ENCODE peak calls at places on chromosomes 1 and 21, in nine cellular contexts. J, B, R, S, C, N, O, Y and U are unnamed samples.

GRCh38 chr21:9837946-9838801 is 683.2 kb upstream of the TPTE start:
- DNase-seq in R (no peak), C (no peak), O (no peak), S (no peak), N (no peak), B (no peak), Y (no peak), J (no peak), U (peak)

GRCh38 chr1:64320899-64321624 is 117.6 kb downstream of the UBE2U start:
- DNase-seq in R (no peak), S (no peak), J (no peak), B (no peak), O (no peak), C (no peak), Y (no peak), N (no peak), U (no peak)

GRCh38 chr1:230517786-230518185 is 91.7 kb upstream of the PGBD5 start:
- DNase-seq in Y (no peak), J (no peak), O (no peak), R (no peak), C (no peak), S (peak), B (no peak), N (no peak), U (no peak)

GRCh38 chr1:234111458-234112142 is 207.1 kb downstream of the SLC35F3 start:
- DNase-seq in Y (peak), C (peak), S (peak), J (no peak), B (no peak), O (no peak), N (no peak), R (peak), U (no peak)

GRCh38 chr1:119222271-119222670 is 81.8 kb upstream of the WARS2 start:
- DNase-seq in S (no peak), Y (no peak), C (no peak), R (no peak), O (no peak), N (no peak), B (no peak), J (no peak), U (no peak)

GRCh38 chr1:227779021-227779441 is 36.4 kb upstream of the PRSS38 start:
- DNase-seq in S (no peak), R (no peak), B (no peak), J (no peak), C (no peak), N (no peak), Y (no peak), O (no peak), U (peak)

GRCh38 chr21:34999397-34999941 is 49.6 kb downstream of the RUNX1 start:
- DNase-seq in N (no peak), R (no peak), C (no peak), J (no peak), S (no peak), B (no peak), Y (no peak), O (no peak), U (no peak)

GRCh38 chr1:48654606-48655210 is 122.0 kb downstream of the BEND5 start:
- DNase-seq in O (no peak), Y (no peak), R (peak), S (no peak), B (no peak), J (no peak), N (no peak), C (no peak), U (no peak)

GRCh38 chr21:17352937-17353655 is 159.7 kb upstream of the CXADR start:
- DNase-seq in Y (no peak), B (no peak), O (no peak), N (no peak), C (peak), J (no peak), S (no peak), R (no peak), U (no peak)

GRCh38 chr1:21814241-21814918 is 2.3 kb downstream of the LDLRAD2 start:
- DNase-seq in S (no peak), O (peak), N (no peak), C (no peak), Y (no peak), J (no peak), B (peak), R (peak), U (no peak)

GRCh38 chr1:12620931-12621330 is 2.9 kb upstream of the DHRS3 start:
- DNase-seq in O (no peak), N (no peak), B (no peak), R (no peak), C (no peak), S (no peak), J (no peak), Y (no peak), U (no peak)

GRCh38 chr1:203136409-203137042 is 9.0 kb downstream of the ADORA1 start:
- DNase-seq in S (no peak), J (no peak), O (no peak), B (no peak), N (no peak), C (no peak), R (no peak), Y (no peak), U (no peak)

GRCh38 chr1:159869607-159870006 is 7.2 kb upstream of the VSIG8 start:
- DNase-seq in O (no peak), B (no peak), Y (no peak), J (no peak), R (no peak), N (no peak), C (no peak), S (no peak), U (no peak)

GRCh38 chr1:33692216-33693188 is 171.4 kb upstream of the HMGB4 start:
- DNase-seq in R (no peak), B (no peak), C (no peak), Y (no peak), O (no peak), S (no peak), N (no peak), J (no peak), U (no peak)

GRCh38 chr1:182288749-182289604 is 102.6 kb downstream of the GLUL start:
- DNase-seq in C (no peak), O (no peak), Y (no peak), J (no peak), N (no peak), R (no peak), B (no peak), S (no peak), U (no peak)
- H3K27ac ChIP-seq in C (no peak), O (no peak), Y (peak), J (no peak), N (peak), R (no peak), B (no peak), S (no peak), U (no peak)

DNA sequence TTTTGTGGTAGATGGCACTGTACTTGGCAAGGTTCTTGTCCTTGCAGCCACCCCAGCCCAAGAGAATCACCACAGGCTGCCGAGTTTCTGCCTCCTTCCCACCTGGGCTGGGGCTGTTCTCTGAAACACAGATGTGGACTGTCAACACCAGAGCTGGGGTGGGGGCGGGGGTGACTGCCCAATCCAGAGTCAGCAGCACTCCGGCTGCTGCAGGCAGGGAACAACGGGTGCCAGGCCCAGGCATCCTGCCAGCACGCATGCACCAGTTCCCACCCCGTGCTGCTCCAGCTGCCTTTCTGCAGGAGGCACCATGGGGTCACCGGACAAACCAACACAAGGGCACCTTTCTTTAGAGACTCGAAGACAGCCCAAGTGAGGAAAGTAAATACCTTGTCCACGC is 14.1 kb downstream of the TMEM53 start:
- DNase-seq in J (no peak), B (no peak), N (peak), C (no peak), O (no peak), Y (peak), S (no peak), R (no peak), U (no peak)
- H3K27ac ChIP-seq in J (no peak), B (no peak), N (peak), C (no peak), O (no peak), Y (peak), S (no peak), R (no peak), U (no peak)

DNA sequence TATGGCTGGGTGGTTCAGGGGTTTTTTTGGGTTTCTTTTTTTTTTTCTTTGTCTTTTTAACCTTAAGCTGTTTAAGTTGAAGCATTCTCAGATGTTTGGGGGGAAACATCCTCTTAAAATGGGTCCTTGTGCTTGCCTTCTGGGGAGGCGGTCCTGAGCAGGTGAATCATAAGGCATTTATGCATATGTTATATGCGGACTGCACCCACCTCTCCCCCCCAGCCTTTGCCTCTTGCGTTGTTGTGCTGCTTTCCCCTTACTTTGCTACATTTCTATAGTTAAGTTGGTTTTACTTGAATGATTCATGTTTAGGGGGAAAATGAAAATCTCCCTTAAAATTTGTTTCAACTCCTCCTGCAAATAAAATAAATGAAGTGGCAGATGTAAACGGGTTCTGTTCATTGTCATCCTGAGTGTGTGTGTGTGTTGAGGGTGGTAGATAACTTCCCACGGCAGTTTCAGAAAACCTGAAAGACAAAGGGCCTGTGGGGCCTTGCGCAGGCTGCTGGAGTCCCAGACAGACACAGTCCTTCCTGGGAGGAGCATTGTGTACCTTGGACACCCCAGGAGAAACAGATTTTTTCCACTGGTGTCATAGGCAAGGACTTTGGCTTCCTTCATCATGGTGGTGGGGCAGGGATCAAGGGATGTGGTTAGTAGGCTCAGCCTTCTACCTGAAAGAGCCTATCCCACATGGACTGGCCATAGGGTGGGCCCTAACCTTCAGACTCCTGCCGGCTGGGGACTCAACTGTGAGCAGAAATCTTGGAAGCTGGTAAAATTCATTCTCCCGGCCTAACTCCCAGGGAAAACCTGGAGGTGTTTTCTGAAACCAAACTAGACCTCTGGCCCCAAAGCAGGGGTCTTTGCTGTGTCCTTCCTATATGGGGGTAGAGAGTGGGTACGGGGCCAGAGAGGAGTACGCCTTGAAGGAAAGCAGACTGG is 926 bp upstream of the SH3D21 start:
- DNase-seq in O (no peak), B (no peak), S (no peak), N (no peak), R (no peak), J (no peak), C (peak), Y (no peak), U (no peak)
- H3K27ac ChIP-seq in O (peak), B (no peak), S (peak), N (no peak), R (peak), J (no peak), C (peak), Y (peak), U (no peak)

GRCh38 chr1:235270625-235271024 is 57.4 kb downstream of the ARID4B start:
- DNase-seq in O (no peak), R (no peak), J (no peak), S (no peak), B (no peak), Y (no peak), N (no peak), C (peak), U (no peak)
- H3K27ac ChIP-seq in O (no peak), R (no peak), J (no peak), S (no peak), B (no peak), Y (no peak), N (no peak), C (no peak), U (no peak)

GRCh38 chr1:206511362-206512064 is 4.2 kb downstream of the RASSF5 start:
- DNase-seq in J (no peak), O (no peak), Y (no peak), S (no peak), C (no peak), R (no peak), N (no peak), B (no peak), U (no peak)

GRCh38 chr1:206510371-206510770 is 3.0 kb downstream of the RASSF5 start:
- DNase-seq in R (no peak), Y (no peak), O (no peak), S (no peak), B (no peak), J (no peak), C (no peak), N (no peak), U (no peak)

GRCh38 chr1:206514821-206515387 is 7.6 kb downstream of the RASSF5 start:
- DNase-seq in N (no peak), R (no peak), S (no peak), Y (no peak), O (no peak), J (no peak), B (no peak), C (no peak), U (no peak)

GRCh38 chr1:206513312-206514111 is 6.2 kb downstream of the RASSF5 start:
- DNase-seq in B (no peak), C (peak), R (no peak), S (no peak), N (peak), O (no peak), J (peak), Y (peak), U (peak)

DNA sequence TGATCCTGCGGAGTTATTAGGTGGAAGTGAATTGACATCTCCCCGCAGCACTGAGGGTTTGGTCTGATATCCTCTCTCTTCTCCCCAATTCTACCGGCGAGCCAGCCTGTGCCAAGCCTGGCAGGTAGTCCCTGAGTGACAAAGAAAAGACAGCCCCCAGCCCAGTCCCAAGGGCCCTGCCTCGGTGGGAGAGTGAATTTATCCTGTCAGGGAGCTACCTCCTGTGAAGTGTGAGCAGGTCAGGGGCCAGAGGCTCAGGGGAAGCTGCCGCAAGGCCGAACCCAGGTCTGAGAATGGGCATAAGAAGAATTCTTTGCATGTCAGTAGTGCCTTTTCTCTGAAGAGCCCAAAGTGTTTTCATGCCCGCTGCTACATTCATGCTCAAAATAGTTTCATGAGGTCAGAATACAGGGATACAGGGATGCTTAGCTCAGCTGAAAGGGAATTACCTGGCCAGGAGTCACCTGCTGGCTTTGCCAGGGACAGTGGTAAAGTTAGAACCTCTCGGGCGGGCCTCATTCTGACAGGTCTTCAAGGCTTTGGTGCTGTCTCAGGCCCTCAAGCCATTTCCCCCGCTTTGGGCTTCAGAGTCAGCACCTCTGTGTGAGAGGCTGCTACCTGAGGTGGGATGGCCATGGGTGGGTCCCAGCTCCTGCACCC is 5.3 kb downstream of the RASSF5 start:
- DNase-seq in S (no peak), O (no peak), N (no peak), R (no peak), B (no peak), J (no peak), C (peak), Y (no peak), U (no peak)
- H3K27ac ChIP-seq in S (peak), O (no peak), N (peak), R (no peak), B (no peak), J (no peak), C (peak), Y (no peak), U (peak)

GRCh38 chr1:149929847-149930246 is 2.2 kb upstream of the SF3B4 start:
- DNase-seq in N (no peak), B (no peak), C (no peak), R (no peak), S (no peak), J (no peak), Y (no peak), O (no peak), U (no peak)
- H3K27ac ChIP-seq in N (no peak), B (no peak), C (no peak), R (no peak), S (peak), J (no peak), Y (no peak), O (no peak), U (no peak)

GRCh38 chr1:174005032-174005431 is 17.1 kb downstream of the RC3H1 start:
- DNase-seq in J (no peak), C (peak), R (no peak), O (no peak), N (no peak), Y (no peak), S (no peak), B (no peak), U (no peak)
- H3K27ac ChIP-seq in J (no peak), C (no peak), R (no peak), O (no peak), N (no peak), Y (peak), S (no peak), B (no peak), U (no peak)

GRCh38 chr1:9429369-9429766 is 109.9 kb upstream of the SLC25A33 start:
- DNase-seq in B (no peak), O (no peak), N (no peak), C (no peak), Y (no peak), S (no peak), R (no peak), J (no peak), U (no peak)
- H3K27ac ChIP-seq in B (peak), O (peak), N (peak), C (peak), Y (peak), S (peak), R (no peak), J (no peak), U (peak)

GRCh38 chr21:36210779-36211659 is 54.4 kb downstream of the DOP1B start:
- DNase-seq in O (no peak), J (no peak), N (no peak), R (no peak), S (no peak), B (no peak), Y (no peak), C (no peak), U (no peak)

GRCh38 chr21:36209626-36210171 is 53.1 kb downstream of the DOP1B start:
- DNase-seq in S (peak), R (peak), B (peak), J (peak), C (peak), N (no peak), Y (no peak), O (peak), U (no peak)

GRCh38 chr21:36208326-36209013 is 51.8 kb downstream of the DOP1B start:
- DNase-seq in Y (no peak), J (no peak), R (no peak), S (no peak), C (no peak), B (no peak), N (no peak), O (no peak), U (no peak)

GRCh38 chr21:36211660-36212512 is 55.3 kb downstream of the DOP1B start:
- DNase-seq in N (no peak), Y (no peak), O (no peak), J (peak), S (no peak), R (no peak), B (no peak), C (peak), U (no peak)

DNA sequence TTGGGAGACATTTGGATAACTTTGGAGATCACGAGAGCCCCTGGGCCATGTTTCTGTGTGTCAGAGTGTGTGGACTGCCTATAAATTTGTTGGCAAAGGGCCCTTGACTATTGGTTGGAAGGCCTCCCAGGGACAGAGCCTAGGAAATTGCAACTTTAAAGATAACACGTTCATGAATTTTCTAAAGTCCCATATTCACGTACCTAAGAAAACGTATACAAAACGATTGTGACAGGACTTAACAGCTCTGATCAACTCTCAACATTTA is 55.8 kb downstream of the DOP1B start:
- DNase-seq in B (no peak), N (no peak), C (no peak), O (no peak), R (no peak), Y (no peak), J (no peak), S (no peak), U (no peak)
- H3K27ac ChIP-seq in B (no peak), N (no peak), C (peak), O (no peak), R (no peak), Y (no peak), J (peak), S (no peak), U (no peak)